ENCODE peak calls at places on chromosome X, in nine cellular contexts. A is HL-60; K is HTR-8/SVneo; G is NCI-H345; T is fibroblast of the conjunctiva; H is stimulated activated CD8-positive, alpha-beta memory T cell treated with anti-CD3 and anti-CD28 coated beads, Interleukin-15, amount 100 ng/mL, for 1 hour; J is H7; X is cardiac muscle cell; L is mammary epithelial cell. M is an unnamed sample.

GRCh38 chrX:38717871-38718270 is 83.4 kb upstream of the MID1IP1 start:
- DNase-seq in A (peak), K (peak), G (peak), T (no peak), H (no peak), J (peak), X (peak), L (peak), M (no peak)

GRCh38 chrX:48665991-48666390 is 17.6 kb upstream of the WAS start:
- DNase-seq in A (no peak), K (no peak), G (no peak), T (no peak), H (no peak), J (no peak), X (no peak), L (no peak), M (no peak)

GRCh38 chrX:136747003-136747986 is 33.4 kb downstream of the ARHGEF6 start:
- DNase-seq in A (no peak), K (no peak), G (no peak), T (no peak), H (no peak), J (no peak), X (no peak), L (no peak), M (no peak)

GRCh38 chrX:106168107-106168506 is at the start of gene PWWP3B:
- DNase-seq in A (no peak), K (no peak), G (no peak), T (peak), H (no peak), J (peak), X (peak), L (peak), M (no peak)

GRCh38 chrX:49995021-49995731 is 72.8 kb downstream of the CLCN5 start:
- DNase-seq in A (no peak), K (no peak), G (no peak), T (no peak), H (no peak), J (no peak), X (peak), L (peak), M (no peak)

GRCh38 chrX:136954930-136955329 is 74.4 kb upstream of the RBMX start:
- DNase-seq in A (no peak), K (peak), G (peak), T (peak), H (no peak), J (peak), X (peak), L (peak), M (no peak)

GRCh38 chrX:140172401-140172800 is 207.1 kb upstream of the CXorf66 start:
- DNase-seq in A (no peak), K (no peak), G (no peak), T (no peak), H (no peak), J (no peak), X (no peak), L (no peak), M (no peak)

GRCh38 chrX:108397627-108398392 is 40.4 kb downstream of the COL4A6 start:
- DNase-seq in A (no peak), K (no peak), G (no peak), T (peak), H (no peak), J (no peak), X (no peak), L (peak), M (no peak)

GRCh38 chrX:1419545-1420355 is 27.8 kb upstream of the SLC25A6 start:
- DNase-seq in A (no peak), K (no peak), G (no peak), T (no peak), H (no peak), J (no peak), X (no peak), L (no peak), M (no peak)

GRCh38 chrX:21700289-21700688 is 42.2 kb upstream of the KLHL34 start:
- DNase-seq in A (no peak), K (no peak), G (no peak), T (no peak), H (no peak), J (no peak), X (no peak), L (no peak), M (no peak)

GRCh38 chrX:45187731-45188130 is 12.9 kb downstream of the DIPK2B start:
- DNase-seq in A (no peak), K (no peak), G (no peak), T (no peak), H (no peak), J (no peak), X (no peak), L (peak), M (no peak)

M was measured in smooth muscle cell of the brain vasculature.